ENCODE peak calls at places on chromosomes 7 and 10, in eight cellular contexts. One of them, this sample, is unnamed. For H3K36me3, the result is how much of the 10 kb centered on the place peaks cover.

GRCh38 chr10:123530166-123530870 is 135.8 kb upstream of the GPR26 start:
- DNase-seq in CD8-positive, alpha-beta memory T cell: no peak
- DNase-seq in ovary: no peak
- DNase-seq in psoas muscle: no peak
- DNase-seq in HAP-1: no peak
- DNase-seq in brain microvascular endothelial cell: no peak
- DNase-seq in naive thymus-derived CD4-positive, alpha-beta T cell: no peak
- DNase-seq in right atrium auricular region: peak
- DNase-seq in this sample: no peak

GRCh38 chr10:60230892-60231291 is 158.8 kb downstream of the ANK3 start:
- DNase-seq in right atrium auricular region: no peak
- DNase-seq in naive thymus-derived CD4-positive, alpha-beta T cell: no peak
- DNase-seq in psoas muscle: no peak
- DNase-seq in ovary: no peak
- DNase-seq in brain microvascular endothelial cell: peak
- DNase-seq in HAP-1: no peak
- DNase-seq in CD8-positive, alpha-beta memory T cell: no peak
- DNase-seq in this sample: no peak

GRCh38 chr7:137692399-137692798 is 154.4 kb downstream of the DGKI start:
- DNase-seq in HAP-1: no peak
- DNase-seq in CD8-positive, alpha-beta memory T cell: no peak
- DNase-seq in psoas muscle: no peak
- DNase-seq in brain microvascular endothelial cell: no peak
- DNase-seq in ovary: no peak
- DNase-seq in right atrium auricular region: no peak
- DNase-seq in naive thymus-derived CD4-positive, alpha-beta T cell: no peak
- DNase-seq in this sample: no peak

GRCh38 chr7:143487566-143487965 is 9.9 kb downstream of the TAS2R41 start:
- DNase-seq in naive thymus-derived CD4-positive, alpha-beta T cell: no peak
- DNase-seq in right atrium auricular region: peak
- DNase-seq in ovary: no peak
- DNase-seq in brain microvascular endothelial cell: no peak
- DNase-seq in HAP-1: no peak
- DNase-seq in CD8-positive, alpha-beta memory T cell: no peak
- DNase-seq in psoas muscle: peak
- DNase-seq in this sample: no peak

GRCh38 chr10:116667484-116667883 is 46.7 kb downstream of the PNLIPRP2 start:
- DNase-seq in psoas muscle: no peak
- DNase-seq in brain microvascular endothelial cell: no peak
- DNase-seq in right atrium auricular region: peak
- DNase-seq in HAP-1: no peak
- DNase-seq in naive thymus-derived CD4-positive, alpha-beta T cell: no peak
- DNase-seq in ovary: no peak
- DNase-seq in CD8-positive, alpha-beta memory T cell: no peak
- DNase-seq in this sample: peak

GRCh38 chr7:139942686-139943085 is 113.6 kb downstream of the TBXAS1 start:
- DNase-seq in naive thymus-derived CD4-positive, alpha-beta T cell: no peak
- DNase-seq in right atrium auricular region: no peak
- DNase-seq in psoas muscle: no peak
- DNase-seq in HAP-1: no peak
- DNase-seq in CD8-positive, alpha-beta memory T cell: no peak
- DNase-seq in brain microvascular endothelial cell: no peak
- DNase-seq in ovary: no peak
- DNase-seq in this sample: no peak

GRCh38 chr10:84156768-84157167 is 16.8 kb upstream of the GPR15LG start:
- DNase-seq in psoas muscle: peak
- DNase-seq in naive thymus-derived CD4-positive, alpha-beta T cell: no peak
- DNase-seq in CD8-positive, alpha-beta memory T cell: peak
- DNase-seq in brain microvascular endothelial cell: no peak
- DNase-seq in HAP-1: no peak
- DNase-seq in right atrium auricular region: no peak
- DNase-seq in ovary: no peak
- DNase-seq in this sample: peak

GRCh38 chr10:19629559-19629958 is 186.7 kb upstream of the PLXDC2 start:
- DNase-seq in right atrium auricular region: peak
- DNase-seq in brain microvascular endothelial cell: peak
- DNase-seq in naive thymus-derived CD4-positive, alpha-beta T cell: no peak
- DNase-seq in CD8-positive, alpha-beta memory T cell: no peak
- DNase-seq in ovary: peak
- DNase-seq in HAP-1: no peak
- DNase-seq in psoas muscle: peak
- DNase-seq in this sample: no peak

GRCh38 chr7:109322833-109323232 is 753.2 kb downstream of the DNAJB9 start:
- DNase-seq in HAP-1: no peak
- DNase-seq in right atrium auricular region: no peak
- DNase-seq in brain microvascular endothelial cell: no peak
- DNase-seq in psoas muscle: no peak
- DNase-seq in naive thymus-derived CD4-positive, alpha-beta T cell: no peak
- DNase-seq in ovary: no peak
- DNase-seq in CD8-positive, alpha-beta memory T cell: no peak
- DNase-seq in this sample: no peak

GRCh38 chr10:79176949-79177602 is 108.3 kb downstream of the ZMIZ1 start:
- DNase-seq in HAP-1: no peak
- DNase-seq in right atrium auricular region: no peak
- DNase-seq in ovary: peak
- DNase-seq in CD8-positive, alpha-beta memory T cell: no peak
- DNase-seq in brain microvascular endothelial cell: no peak
- DNase-seq in psoas muscle: no peak
- DNase-seq in naive thymus-derived CD4-positive, alpha-beta T cell: no peak
- DNase-seq in this sample: no peak

GRCh38 chr7:7884855-7885254 is 83.7 kb upstream of the GLCCI1 start:
- DNase-seq in CD8-positive, alpha-beta memory T cell: no peak
- DNase-seq in naive thymus-derived CD4-positive, alpha-beta T cell: no peak
- DNase-seq in right atrium auricular region: no peak
- DNase-seq in brain microvascular endothelial cell: no peak
- DNase-seq in ovary: no peak
- DNase-seq in psoas muscle: no peak
- DNase-seq in HAP-1: no peak
- DNase-seq in this sample: no peak

GRCh38 chr10:127973810-127974311 is 67.0 kb downstream of the PTPRE start:
- DNase-seq in right atrium auricular region: no peak
- DNase-seq in naive thymus-derived CD4-positive, alpha-beta T cell: no peak
- DNase-seq in ovary: no peak
- DNase-seq in psoas muscle: no peak
- DNase-seq in CD8-positive, alpha-beta memory T cell: no peak
- DNase-seq in brain microvascular endothelial cell: no peak
- DNase-seq in HAP-1: no peak
- DNase-seq in this sample: no peak

GRCh38 chr7:107998660-107999480 is 4.1 kb downstream of the LAMB1 start:
- DNase-seq in naive thymus-derived CD4-positive, alpha-beta T cell: no peak
- DNase-seq in HAP-1: no peak
- DNase-seq in right atrium auricular region: no peak
- DNase-seq in CD8-positive, alpha-beta memory T cell: no peak
- DNase-seq in brain microvascular endothelial cell: no peak
- DNase-seq in psoas muscle: no peak
- DNase-seq in ovary: no peak
- DNase-seq in this sample: no peak

GRCh38 chr7:108000875-108001758 is 1.8 kb downstream of the LAMB1 start:
- DNase-seq in right atrium auricular region: no peak
- DNase-seq in psoas muscle: peak
- DNase-seq in ovary: peak
- DNase-seq in CD8-positive, alpha-beta memory T cell: no peak
- DNase-seq in HAP-1: no peak
- DNase-seq in brain microvascular endothelial cell: no peak
- DNase-seq in naive thymus-derived CD4-positive, alpha-beta T cell: no peak
- DNase-seq in this sample: no peak

GRCh38 chr7:108001759-108002725 is 919 bp downstream of the LAMB1 start:
- DNase-seq in ovary: peak
- DNase-seq in HAP-1: no peak
- DNase-seq in right atrium auricular region: no peak
- DNase-seq in CD8-positive, alpha-beta memory T cell: no peak
- DNase-seq in naive thymus-derived CD4-positive, alpha-beta T cell: no peak
- DNase-seq in brain microvascular endothelial cell: no peak
- DNase-seq in psoas muscle: peak
- DNase-seq in this sample: no peak

GRCh38 chr7:107998150-107998549 is 4.8 kb downstream of the LAMB1 start:
- DNase-seq in naive thymus-derived CD4-positive, alpha-beta T cell: no peak
- DNase-seq in brain microvascular endothelial cell: no peak
- DNase-seq in right atrium auricular region: no peak
- DNase-seq in psoas muscle: no peak
- DNase-seq in HAP-1: no peak
- DNase-seq in ovary: no peak
- DNase-seq in CD8-positive, alpha-beta memory T cell: no peak
- DNase-seq in this sample: no peak

DNA sequence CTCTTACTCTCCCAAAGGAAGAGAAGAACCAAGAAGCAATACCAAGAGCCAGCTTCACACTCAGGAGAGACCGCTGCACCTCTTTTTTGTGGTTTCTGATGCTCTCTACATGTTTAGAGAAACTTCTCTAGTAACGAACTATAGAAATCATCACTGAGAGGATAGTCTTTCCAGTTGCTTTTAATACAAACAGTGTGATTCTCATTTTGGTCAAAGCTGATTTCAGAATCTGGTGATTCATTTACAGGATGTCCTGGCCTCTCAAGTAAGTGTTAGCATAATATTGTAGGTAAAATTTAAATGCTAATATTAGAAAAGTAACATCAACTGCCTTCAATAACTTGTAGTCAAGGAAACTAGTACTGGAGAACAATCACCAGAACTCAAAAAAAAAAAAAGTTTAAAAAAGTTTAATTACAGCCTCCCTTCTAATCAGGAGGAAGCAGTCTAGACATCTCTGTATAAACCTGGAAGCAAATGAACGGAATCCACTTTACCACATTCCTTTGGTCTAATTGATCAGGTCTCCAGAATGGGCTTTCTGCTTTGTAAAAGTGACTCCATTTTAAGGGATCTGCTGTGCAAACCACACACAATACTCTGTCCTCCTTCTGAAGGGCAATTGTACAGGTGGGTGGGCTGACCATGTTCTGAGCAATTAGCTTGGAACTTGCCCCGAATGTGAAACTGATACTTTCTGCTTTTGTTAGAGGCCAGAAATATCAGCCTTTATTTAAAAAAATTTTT is 3.0 kb downstream of the LAMB1 start:
- DNase-seq in psoas muscle: no peak
- DNase-seq in brain microvascular endothelial cell: no peak
- DNase-seq in CD8-positive, alpha-beta memory T cell: no peak
- DNase-seq in naive thymus-derived CD4-positive, alpha-beta T cell: no peak
- DNase-seq in right atrium auricular region: no peak
- DNase-seq in HAP-1: no peak
- DNase-seq in ovary: no peak
- DNase-seq in this sample: no peak
- H3K4me3 ChIP-seq in psoas muscle: no peak
- H3K4me3 ChIP-seq in brain microvascular endothelial cell: peak
- H3K4me3 ChIP-seq in CD8-positive, alpha-beta memory T cell: no peak
- H3K4me3 ChIP-seq in naive thymus-derived CD4-positive, alpha-beta T cell: no peak
- H3K4me3 ChIP-seq in right atrium auricular region: no peak
- H3K4me3 ChIP-seq in HAP-1: no peak
- H3K4me3 ChIP-seq in ovary: no peak
- H3K4me3 ChIP-seq in this sample: no peak

DNA sequence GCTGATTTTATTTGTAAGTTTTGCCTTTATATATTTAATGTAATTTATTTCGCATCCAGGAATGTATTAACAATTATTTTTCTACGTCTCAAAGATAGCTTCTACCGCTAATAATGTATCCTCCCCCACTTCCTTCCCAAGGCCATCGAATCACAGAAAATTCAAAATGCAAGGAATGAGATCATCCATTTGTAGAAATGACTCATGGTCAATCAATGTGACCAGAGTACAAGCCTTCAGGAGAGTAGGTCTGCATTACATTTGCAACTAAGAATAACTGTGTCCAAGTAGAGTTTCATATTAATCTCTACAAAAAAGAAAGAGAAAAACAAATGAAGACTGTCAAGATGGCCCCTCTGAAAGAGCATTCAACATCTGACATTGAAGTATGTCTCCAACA is 205.9 kb upstream of the PHF14 start:
- DNase-seq in HAP-1: no peak
- DNase-seq in right atrium auricular region: no peak
- DNase-seq in naive thymus-derived CD4-positive, alpha-beta T cell: no peak
- DNase-seq in brain microvascular endothelial cell: peak
- DNase-seq in ovary: no peak
- DNase-seq in CD8-positive, alpha-beta memory T cell: no peak
- DNase-seq in psoas muscle: no peak
- DNase-seq in this sample: no peak
- H3K36me3 ChIP-seq in HAP-1: under half
- H3K36me3 ChIP-seq in right atrium auricular region: under half
- H3K36me3 ChIP-seq in naive thymus-derived CD4-positive, alpha-beta T cell: under half
- H3K36me3 ChIP-seq in brain microvascular endothelial cell: under half
- H3K36me3 ChIP-seq in ovary: under half
- H3K36me3 ChIP-seq in CD8-positive, alpha-beta memory T cell: under half
- H3K36me3 ChIP-seq in psoas muscle: under half
- H3K36me3 ChIP-seq in this sample: under half

DNA sequence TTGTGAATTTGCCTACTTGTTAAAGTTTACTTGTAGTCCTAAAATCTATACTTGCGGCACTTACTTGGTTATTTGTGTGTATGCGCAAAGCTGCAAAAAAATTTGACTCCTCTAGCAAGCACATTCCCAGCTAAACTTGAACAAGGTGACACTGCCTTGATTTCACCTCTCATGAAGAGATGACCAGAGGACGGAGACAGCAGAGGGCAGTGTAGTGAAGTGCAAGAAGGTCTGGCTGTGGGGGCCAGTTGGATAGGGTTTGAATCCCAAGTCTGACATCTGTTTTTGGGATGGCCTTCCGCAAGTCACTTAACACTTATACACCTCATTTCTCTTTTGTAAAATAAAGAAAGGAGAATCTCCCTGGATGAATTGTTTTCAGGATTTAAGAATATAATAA is 15.7 kb downstream of the SLK start:
- DNase-seq in psoas muscle: no peak
- DNase-seq in CD8-positive, alpha-beta memory T cell: no peak
- DNase-seq in HAP-1: no peak
- DNase-seq in ovary: no peak
- DNase-seq in naive thymus-derived CD4-positive, alpha-beta T cell: no peak
- DNase-seq in brain microvascular endothelial cell: no peak
- DNase-seq in right atrium auricular region: no peak
- DNase-seq in this sample: no peak
- H3K4me3 ChIP-seq in psoas muscle: no peak
- H3K4me3 ChIP-seq in CD8-positive, alpha-beta memory T cell: peak
- H3K4me3 ChIP-seq in HAP-1: no peak
- H3K4me3 ChIP-seq in ovary: no peak
- H3K4me3 ChIP-seq in naive thymus-derived CD4-positive, alpha-beta T cell: no peak
- H3K4me3 ChIP-seq in brain microvascular endothelial cell: no peak
- H3K4me3 ChIP-seq in right atrium auricular region: no peak
- H3K4me3 ChIP-seq in this sample: no peak

GRCh38 chr10:35390441-35390840 is 54.1 kb downstream of the CCNY start:
- DNase-seq in HAP-1: no peak
- DNase-seq in naive thymus-derived CD4-positive, alpha-beta T cell: no peak
- DNase-seq in CD8-positive, alpha-beta memory T cell: no peak
- DNase-seq in right atrium auricular region: no peak
- DNase-seq in ovary: no peak
- DNase-seq in psoas muscle: no peak
- DNase-seq in brain microvascular endothelial cell: no peak
- DNase-seq in this sample: no peak

GRCh38 chr10:35387768-35388167 is 51.5 kb downstream of the CCNY start:
- DNase-seq in HAP-1: no peak
- DNase-seq in CD8-positive, alpha-beta memory T cell: no peak
- DNase-seq in naive thymus-derived CD4-positive, alpha-beta T cell: no peak
- DNase-seq in psoas muscle: no peak
- DNase-seq in ovary: no peak
- DNase-seq in right atrium auricular region: no peak
- DNase-seq in brain microvascular endothelial cell: peak
- DNase-seq in this sample: no peak

GRCh38 chr10:35388197-35388596 is 51.9 kb downstream of the CCNY start:
- DNase-seq in psoas muscle: no peak
- DNase-seq in HAP-1: no peak
- DNase-seq in naive thymus-derived CD4-positive, alpha-beta T cell: no peak
- DNase-seq in CD8-positive, alpha-beta memory T cell: no peak
- DNase-seq in right atrium auricular region: no peak
- DNase-seq in ovary: no peak
- DNase-seq in brain microvascular endothelial cell: no peak
- DNase-seq in this sample: no peak

GRCh38 chr10:35386594-35387174 is 50.4 kb downstream of the CCNY start:
- DNase-seq in CD8-positive, alpha-beta memory T cell: no peak
- DNase-seq in ovary: no peak
- DNase-seq in brain microvascular endothelial cell: peak
- DNase-seq in psoas muscle: no peak
- DNase-seq in right atrium auricular region: no peak
- DNase-seq in naive thymus-derived CD4-positive, alpha-beta T cell: no peak
- DNase-seq in HAP-1: peak
- DNase-seq in this sample: no peak

GRCh38 chr10:35388682-35389081 is 52.4 kb downstream of the CCNY start:
- DNase-seq in brain microvascular endothelial cell: no peak
- DNase-seq in ovary: no peak
- DNase-seq in CD8-positive, alpha-beta memory T cell: no peak
- DNase-seq in right atrium auricular region: no peak
- DNase-seq in HAP-1: no peak
- DNase-seq in naive thymus-derived CD4-positive, alpha-beta T cell: no peak
- DNase-seq in psoas muscle: no peak
- DNase-seq in this sample: no peak
- H3K36me3 ChIP-seq in brain microvascular endothelial cell: under half
- H3K36me3 ChIP-seq in ovary: under half
- H3K36me3 ChIP-seq in CD8-positive, alpha-beta memory T cell: under half
- H3K36me3 ChIP-seq in right atrium auricular region: under half
- H3K36me3 ChIP-seq in HAP-1: under half
- H3K36me3 ChIP-seq in naive thymus-derived CD4-positive, alpha-beta T cell: under half
- H3K36me3 ChIP-seq in psoas muscle: under half
- H3K36me3 ChIP-seq in this sample: under half

This sample was measured in CD8-positive, alpha-beta T cell.